ENCODE peak calls at places on chromosome 15, in eight cellular contexts. Z, H, R, M, X, F, K and L are unnamed samples.

GRCh38 chr15:26971303-26972018 is 480 bp downstream of the GABRG3 start:
- DNase-seq in Z (no peak), H (peak; percentile 56), R (no peak), M (no peak), X (peak; percentile 39), F (peak; percentile 43), K (no peak), L (no peak)

GRCh38 chr15:70245932-70246622 is 148.4 kb upstream of the TLE3 start:
- DNase-seq in Z (peak; percentile 48), H (no peak), R (no peak), M (no peak), X (no peak), F (no peak), K (peak; percentile 44), L (no peak)

GRCh38 chr15:74428970-74429783 is 4.6 kb downstream of the SEMA7A start:
- DNase-seq in Z (no peak), H (no peak), R (no peak), M (no peak), X (no peak), F (no peak), K (no peak), L (no peak)

GRCh38 chr15:50886611-50887350 is 21.7 kb upstream of the AP4E1 start:
- DNase-seq in Z (no peak), H (no peak), R (no peak), M (no peak), X (no peak), F (no peak), K (no peak), L (no peak)

GRCh38 chr15:69390575-69390974 is 23.6 kb upstream of the KIF23 start:
- DNase-seq in Z (peak; percentile 78), H (no peak), R (no peak), M (no peak), X (no peak), F (no peak), K (peak; percentile 84), L (no peak)

GRCh38 chr15:62248277-62248974 is 83.3 kb upstream of the C2CD4B start:
- DNase-seq in Z (no peak), H (no peak), R (no peak), M (no peak), X (no peak), F (no peak), K (no peak), L (no peak)

GRCh38 chr15:66482539-66482938 is 15.0 kb downstream of the SNAPC5 start:
- DNase-seq in Z (no peak), H (no peak), R (no peak), M (no peak), X (no peak), F (no peak), K (no peak), L (no peak)

GRCh38 chr15:40388941-40389823 is 6.7 kb downstream of the KNSTRN start:
- DNase-seq in Z (no peak), H (no peak), R (no peak), M (no peak), X (no peak), F (no peak), K (no peak), L (no peak)

GRCh38 chr15:20106026-20106425 is 435.6 kb downstream of the GOLGA6L6 start:
- DNase-seq in Z (no peak), H (peak; percentile 71), R (peak; percentile 54), M (no peak), X (peak; percentile 9), F (no peak), K (no peak), L (no peak)

GRCh38 chr15:76332796-76333195 is 3.8 kb upstream of the ISL2 start:
- DNase-seq in Z (no peak), H (no peak), R (no peak), M (no peak), X (no peak), F (no peak), K (no peak), L (no peak)

GRCh38 chr15:48899793-48900192 is 21.9 kb downstream of the EID1 start:
- DNase-seq in Z (no peak), H (no peak), R (no peak), M (no peak), X (no peak), F (no peak), K (no peak), L (no peak)

GRCh38 chr15:83435202-83435601 is 11.9 kb upstream of the SH3GL3 start:
- DNase-seq in Z (peak; percentile 66), H (no peak), R (no peak), M (no peak), X (no peak), F (no peak), K (no peak), L (no peak)

GRCh38 chr15:25182736-25183445 is 228.1 kb downstream of the SNRPN start:
- DNase-seq in Z (no peak), H (peak; percentile 42), R (peak; percentile 50), M (no peak), X (peak; percentile 4), F (no peak), K (no peak), L (no peak)

GRCh38 chr15:29613951-29614382 is 208.3 kb downstream of the TJP1 start:
- DNase-seq in Z (no peak), H (no peak), R (no peak), M (no peak), X (peak; percentile 44), F (no peak), K (no peak), L (no peak)

GRCh38 chr15:101827257-101827656 is 15.3 kb downstream of the OR4F15 start:
- DNase-seq in Z (peak; percentile 49), H (no peak), R (no peak), M (no peak), X (no peak), F (no peak), K (peak; percentile 67), L (no peak)

GRCh38 chr15:82298520-82298919 is 35.9 kb downstream of the SAXO2 start:
- DNase-seq in Z (peak; percentile 1), H (peak; percentile 71), R (no peak), M (no peak), X (no peak), F (no peak), K (no peak), L (no peak)

GRCh38 chr15:44315164-44315563 is 26.6 kb downstream of the GOLM2 start:
- DNase-seq in Z (no peak), H (no peak), R (no peak), M (no peak), X (no peak), F (no peak), K (no peak), L (no peak)

GRCh38 chr15:48336940-48337339 is 5.7 kb downstream of the DUT start:
- DNase-seq in Z (no peak), H (no peak), R (no peak), M (no peak), X (peak; percentile 41), F (peak; percentile 23), K (peak; percentile 40), L (no peak)

DNA sequence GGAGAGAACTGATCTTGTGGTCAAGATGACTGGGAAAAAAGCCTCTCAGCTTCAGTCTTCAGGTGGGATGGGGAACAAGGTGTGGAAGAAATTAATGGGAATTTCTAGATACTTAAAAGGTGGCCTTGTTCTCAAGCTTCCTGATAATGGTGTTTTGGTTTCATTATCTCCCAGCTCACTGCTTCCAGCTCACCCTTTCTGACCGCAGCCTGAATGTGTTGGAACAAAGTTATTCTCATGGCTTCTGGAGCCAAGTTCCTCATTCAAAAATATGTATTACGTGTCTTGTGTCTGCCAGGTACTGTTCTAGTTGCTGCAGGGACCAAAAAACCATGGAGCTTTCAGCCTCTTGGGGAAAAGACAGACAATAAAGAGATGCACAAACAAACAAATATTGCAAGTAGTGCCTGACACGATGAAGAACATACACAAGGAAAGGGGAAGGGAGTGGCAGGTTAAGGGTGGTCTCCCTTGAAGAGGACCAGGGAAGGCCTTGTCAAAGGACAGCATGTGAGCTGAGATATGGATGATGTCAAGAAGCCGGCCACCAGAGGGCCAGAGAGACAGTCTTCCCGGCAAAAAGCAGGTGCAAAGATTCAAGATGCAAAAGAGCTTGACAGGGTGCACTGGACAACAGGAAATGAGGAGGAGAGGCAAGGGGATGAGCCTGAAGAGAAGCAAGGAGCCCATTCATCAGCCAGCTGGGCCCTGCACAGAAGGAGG is 35.5 kb downstream of the ARRDC4 start:
- DNase-seq in Z (no peak), H (no peak), R (no peak), M (no peak), X (peak; percentile 18), F (peak; percentile 13), K (peak; percentile 36), L (no peak)
- TF ChIP-seq CTCF in Z (no peak), H (peak; percentile 10), R (peak; percentile 24), M (peak; percentile 16), X (peak; percentile 44), F (no peak), K (peak; percentile 42), L (peak; percentile 28)

DNA sequence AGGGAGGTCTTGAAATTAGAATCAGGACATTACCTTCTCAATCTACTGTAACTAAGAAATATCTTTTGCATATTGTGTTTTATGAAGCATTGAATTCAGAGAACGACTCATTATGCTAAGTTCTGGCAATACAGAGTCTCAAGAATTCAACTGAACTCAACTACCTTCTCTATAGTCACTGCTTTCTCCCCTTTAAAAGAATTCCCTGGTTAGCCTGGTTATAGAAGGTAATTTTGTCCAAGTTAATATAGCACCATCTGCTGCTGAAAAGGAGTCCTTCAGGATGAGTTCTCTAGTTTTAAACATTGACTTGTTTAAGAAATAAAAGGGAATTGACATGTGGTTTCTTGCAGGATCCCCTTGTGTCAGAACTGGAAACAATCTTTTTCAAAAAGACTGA is 60.2 kb downstream of the IL16 start:
- DNase-seq in Z (peak; percentile 31), H (no peak), R (no peak), M (no peak), X (no peak), F (no peak), K (peak; percentile 72), L (no peak)
- TF ChIP-seq CTCF in Z (peak; percentile 55), H (peak; percentile 47), R (peak; percentile 33), M (no peak), X (no peak), F (peak; percentile 61), K (peak; percentile 49), L (peak; percentile 23)

DNA sequence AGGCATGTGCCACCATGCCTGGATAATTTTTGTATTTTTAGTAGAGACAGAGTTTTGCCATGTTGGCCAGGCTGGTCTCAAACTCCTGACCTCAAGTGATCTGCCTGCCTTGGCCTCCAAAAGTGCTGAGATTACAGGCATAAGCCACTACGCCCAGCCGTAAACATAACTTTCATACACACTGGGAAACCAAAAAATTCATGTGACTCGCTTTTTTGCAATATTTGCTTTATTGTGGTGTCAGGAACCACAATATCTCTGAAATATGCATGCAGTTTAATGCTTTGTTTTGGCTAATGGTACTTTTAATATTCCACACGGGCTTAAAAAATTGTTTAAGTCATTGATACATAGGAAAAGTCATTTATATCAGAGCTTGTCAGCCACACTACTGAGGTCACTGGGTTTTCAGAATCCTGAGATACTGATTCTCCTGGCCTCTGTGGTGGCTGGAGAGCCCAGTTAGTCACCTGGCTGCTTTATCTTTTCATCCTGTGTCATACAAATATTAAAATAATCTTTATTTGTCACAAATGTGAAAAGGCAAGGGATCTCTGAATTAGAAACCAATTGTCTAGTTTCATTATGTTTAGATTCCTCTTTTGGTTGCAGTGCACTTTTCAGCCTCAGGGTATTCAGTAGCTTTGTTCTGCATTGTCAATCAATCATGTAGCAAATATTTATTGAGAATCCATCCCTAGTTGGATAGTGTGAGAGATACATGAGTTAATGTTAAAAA is 10.0 kb downstream of the TMEM62 start:
- DNase-seq in Z (no peak), H (no peak), R (no peak), M (no peak), X (no peak), F (no peak), K (peak; percentile 31), L (peak; percentile 49)
- TF ChIP-seq CTCF in Z (no peak), H (no peak), R (no peak), M (no peak), X (no peak), F (no peak), K (no peak), L (no peak)

GRCh38 chr15:100007609-100008008 is 274.4 kb upstream of the LYSMD4 start:
- DNase-seq in Z (no peak), H (no peak), R (no peak), M (no peak), X (no peak), F (no peak), K (no peak), L (no peak)
- TF ChIP-seq CTCF in Z (no peak), H (no peak), R (no peak), M (no peak), X (no peak), F (no peak), K (no peak), L (no peak)